ENCODE peak calls at places on chromosomes 4 and X, in six cellular contexts. C, W, U, H, X and S are unnamed samples.

GRCh38 chrX:86171366-86171765 is 23.1 kb downstream of the DACH2 start:
- DNase-seq in C (peak; percentile 12), W (no peak), U (no peak), H (no peak), X (no peak), S (peak; percentile 50)

GRCh38 chr4:10761903-10762302 is 77.3 kb upstream of the CLNK start:
- DNase-seq in C (peak; percentile 46), W (no peak), U (no peak), H (no peak), X (no peak), S (no peak)

GRCh38 chr4:146202665-146203064 is 11.7 kb upstream of the REELD1 start:
- DNase-seq in C (no peak), W (no peak), U (no peak), H (no peak), X (no peak), S (no peak)

GRCh38 chrX:143633530-143634372 is 2.1 kb downstream of the SLITRK4 start:
- DNase-seq in C (no peak), W (no peak), U (peak; percentile 10), H (no peak), X (no peak), S (no peak)

GRCh38 chr4:143202824-143203223 is 18.1 kb downstream of the USP38 start:
- DNase-seq in C (peak; percentile 43), W (no peak), U (no peak), H (no peak), X (no peak), S (peak; percentile 36)

GRCh38 chrX:146385529-146385928 is 424.0 kb upstream of the CXorf51B start:
- DNase-seq in C (no peak), W (no peak), U (no peak), H (no peak), X (no peak), S (no peak)

GRCh38 chr4:95181446-95182306 is 367.1 kb downstream of the UNC5C start:
- DNase-seq in C (peak; percentile 24), W (no peak), U (no peak), H (no peak), X (no peak), S (no peak)

GRCh38 chrX:8890794-8891193 is 89.6 kb upstream of the FAM9A start:
- DNase-seq in C (no peak), W (no peak), U (no peak), H (no peak), X (no peak), S (no peak)

GRCh38 chr4:7939377-7940108 is at the start of gene AFAP1:
- DNase-seq in C (peak; percentile 62), W (peak; percentile 94), U (peak; percentile 75), H (peak; percentile 91), X (peak; percentile 94), S (peak; percentile 59)

GRCh38 chr4:7941111-7942018 is 1.7 kb upstream of the AFAP1 start:
- DNase-seq in C (peak; percentile 43), W (no peak), U (peak; percentile 9), H (no peak), X (peak; percentile 66), S (peak; percentile 40)

GRCh38 chr4:7933631-7934510 is 5.8 kb downstream of the AFAP1 start:
- DNase-seq in C (no peak), W (no peak), U (no peak), H (no peak), X (peak; percentile 49), S (no peak)

GRCh38 chr4:7938513-7939376 is 916 bp downstream of the AFAP1 start:
- DNase-seq in C (peak; percentile 48), W (no peak), U (no peak), H (peak; percentile 37), X (peak; percentile 76), S (peak; percentile 20)

DNA sequence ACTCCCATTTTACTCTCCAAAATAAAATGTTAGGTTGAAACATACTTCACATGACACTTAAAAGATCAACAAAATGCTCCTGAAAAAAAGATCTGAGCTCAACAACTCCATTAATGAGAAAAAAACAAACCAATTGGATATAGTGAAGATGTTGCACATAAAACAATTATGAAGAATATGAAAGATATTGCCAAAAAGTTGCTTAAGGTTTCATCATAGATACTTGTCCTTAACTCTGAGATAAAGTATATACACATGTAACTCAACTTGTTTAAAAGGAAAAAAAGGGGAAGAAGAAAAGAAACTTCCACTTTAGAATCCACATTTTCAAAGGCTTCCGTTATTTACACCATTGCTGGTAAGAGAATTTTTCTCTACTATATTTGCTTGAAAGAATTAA is 2.7 kb downstream of the AFAP1 start:
- DNase-seq in C (no peak), W (no peak), U (no peak), H (no peak), X (no peak), S (no peak)
- H3K4me3 ChIP-seq in C (no peak overlapping the region), W (no peak overlapping the region), U (no peak overlapping the region), H (peak overlapping the region; percentile 86), X (no peak overlapping the region), S (no peak overlapping the region)

DNA sequence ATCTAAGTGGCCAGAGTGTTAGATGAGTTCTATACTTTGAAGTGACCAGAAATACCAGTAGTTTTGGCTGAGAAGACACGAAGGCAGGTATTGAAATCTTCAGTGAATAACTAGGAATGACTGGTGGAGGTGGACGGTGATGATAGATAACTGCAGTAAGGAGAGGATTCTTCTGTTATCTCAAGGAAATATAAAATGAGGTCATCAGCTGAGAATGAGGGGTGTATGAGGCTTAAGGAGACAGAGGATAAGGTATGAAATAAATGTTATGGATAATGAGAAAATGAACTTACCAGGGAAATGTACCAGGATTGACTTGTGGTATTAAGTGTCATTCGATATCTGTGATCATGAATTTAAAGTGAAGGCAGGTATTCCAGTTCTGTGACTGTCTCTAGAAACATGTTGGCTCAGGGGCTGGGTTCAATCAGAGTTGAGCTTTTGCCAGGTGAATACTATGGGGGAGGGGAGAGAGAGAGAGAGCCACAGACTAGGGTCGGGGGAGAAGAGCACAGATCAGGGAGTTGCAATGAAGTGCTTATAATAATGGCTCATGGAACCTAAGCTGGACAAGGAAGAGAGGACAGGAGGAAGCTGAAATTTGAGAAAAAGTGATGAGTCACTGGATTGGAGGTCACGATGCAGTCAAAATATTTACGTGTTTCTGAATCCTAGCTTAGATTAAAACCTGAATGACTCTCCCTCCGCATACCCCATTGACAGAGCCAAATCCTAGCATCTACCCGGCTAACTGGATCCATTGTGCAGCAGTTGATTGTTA is 37.5 kb upstream of the BRS3 start:
- DNase-seq in C (no peak), W (no peak), U (no peak), H (no peak), X (no peak), S (peak; percentile 20)
- TF ChIP-seq CTCF in C (no peak), W (no peak), U (no peak), H (no peak), X (no peak), S (no peak)

GRCh38 chr4:113256946-113257345 is 207.5 kb downstream of the ANK2 start:
- DNase-seq in C (peak; percentile 80), W (no peak), U (no peak), H (no peak), X (no peak), S (peak; percentile 38)

GRCh38 chr4:113260671-113261070 is 211.2 kb downstream of the ANK2 start:
- DNase-seq in C (peak; percentile 30), W (no peak), U (no peak), H (no peak), X (no peak), S (no peak)

DNA sequence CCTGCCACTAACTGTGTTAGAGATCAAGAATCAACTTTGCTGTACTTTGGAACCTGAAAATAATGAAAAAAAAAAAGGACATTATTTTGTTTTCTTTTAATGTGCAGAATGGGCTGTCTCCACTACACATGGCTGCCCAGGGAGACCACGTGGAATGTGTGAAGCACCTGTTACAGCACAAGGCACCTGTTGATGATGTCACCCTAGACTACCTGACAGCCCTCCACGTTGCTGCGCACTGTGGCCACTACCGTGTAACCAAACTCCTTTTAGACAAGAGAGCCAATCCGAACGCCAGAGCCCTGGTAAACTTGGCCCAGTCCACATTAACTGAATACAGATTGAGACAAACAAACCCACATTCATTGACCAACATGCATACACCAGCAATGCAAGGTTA is 206.2 kb downstream of the ANK2 start:
- DNase-seq in C (no peak), W (no peak), U (no peak), H (no peak), X (no peak), S (no peak)
- H3K4me3 ChIP-seq in C (no peak overlapping the region), W (no peak overlapping the region), U (no peak overlapping the region), H (no peak overlapping the region), X (no peak overlapping the region), S (no peak overlapping the region)

GRCh38 chr4:156971168-156971601 is 414 bp downstream of the PDGFC start:
- DNase-seq in C (no peak), W (no peak), U (no peak), H (no peak), X (peak; percentile 67), S (no peak)

GRCh38 chr4:156972370-156972980 is 876 bp upstream of the PDGFC start:
- DNase-seq in C (no peak), W (no peak), U (no peak), H (no peak), X (no peak), S (peak; percentile 34)

GRCh38 chr4:156969136-156969535 is 2.5 kb downstream of the PDGFC start:
- DNase-seq in C (no peak), W (no peak), U (no peak), H (no peak), X (no peak), S (no peak)

GRCh38 chr4:156971623-156972369 is at the start of gene PDGFC:
- DNase-seq in C (peak; percentile 61), W (peak; percentile 87), U (peak; percentile 67), H (peak; percentile 68), X (peak; percentile 91), S (no peak)

DNA sequence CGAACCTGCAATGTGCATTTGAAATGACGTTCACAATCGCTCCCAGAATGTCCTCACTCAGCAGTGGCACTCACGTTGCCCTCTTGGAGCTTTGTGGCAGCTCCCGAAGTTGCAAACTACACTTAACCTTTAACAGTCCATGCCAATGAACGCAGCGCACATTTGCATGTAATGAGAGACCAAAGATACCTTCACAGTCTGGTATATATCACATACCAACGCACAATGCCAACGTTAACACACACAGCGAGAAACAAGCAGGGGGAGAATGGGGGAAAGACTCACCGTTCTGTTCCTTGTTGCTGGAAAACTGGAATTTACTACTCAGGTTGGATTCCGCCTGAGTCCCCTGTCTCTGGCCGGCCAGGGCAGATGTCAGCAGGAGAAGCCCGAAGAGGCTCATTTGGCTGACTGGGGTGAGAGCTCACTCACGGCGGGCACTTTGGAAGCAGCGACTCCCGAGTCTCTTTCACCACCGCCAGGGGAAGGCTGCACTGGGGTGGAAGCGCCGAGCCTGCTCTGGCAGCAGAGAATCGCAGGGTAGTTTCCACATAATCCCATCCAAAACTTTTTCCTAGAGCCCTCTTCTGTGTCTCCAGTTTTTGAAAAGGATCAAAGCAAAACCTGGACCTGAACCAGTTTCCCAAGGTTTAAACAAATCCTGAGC is 965 bp downstream of the PDGFC start:
- DNase-seq in C (peak; percentile 59), W (peak; percentile 88), U (peak; percentile 62), H (peak; percentile 48), X (peak; percentile 87), S (peak; percentile 54)
- TF ChIP-seq CTCF in C (peak; percentile 50), W (peak; percentile 36), U (peak; percentile 53), H (peak; percentile 45), X (peak; percentile 44), S (peak; percentile 73)